ENCODE peak calls at places on chromosomes 1 and 21, in seven cellular contexts. M, I, V, Y, P, R and L are unnamed samples.

GRCh38 chr1:168482106-168482505 is 61.7 kb downstream of the XCL2 start:
- DNase-seq in M (no peak), I (no peak), V (no peak), Y (no peak), P (no peak), R (no peak), L (no peak)

GRCh38 chr1:94325379-94326302 is 88.3 kb upstream of the ARHGAP29 start:
- DNase-seq in M (no peak), I (peak; percentile 59), V (no peak), Y (peak; percentile 99), P (no peak), R (no peak), L (no peak)

GRCh38 chr1:1421907-1422464 is 910 bp upstream of the ANKRD65 start:
- DNase-seq in M (no peak), I (no peak), V (no peak), Y (no peak), P (peak; percentile 54), R (no peak), L (no peak)

GRCh38 chr1:226627050-226627755 is 78.6 kb downstream of the STUM start:
- DNase-seq in M (no peak), I (no peak), V (no peak), Y (no peak), P (no peak), R (no peak), L (no peak)

GRCh38 chr1:77037990-77038389 is 170.7 kb downstream of the ST6GALNAC5 start:
- DNase-seq in M (no peak), I (no peak), V (no peak), Y (no peak), P (no peak), R (no peak), L (no peak)

GRCh38 chr21:14862794-14863720 is 201.7 kb downstream of the NRIP1 start:
- DNase-seq in M (no peak), I (no peak), V (no peak), Y (no peak), P (no peak), R (no peak), L (no peak)

GRCh38 chr21:42624936-42625335 is 28.5 kb upstream of the PDE9A start:
- DNase-seq in M (no peak), I (no peak), V (no peak), Y (no peak), P (no peak), R (no peak), L (no peak)

GRCh38 chr1:28594661-28595411 is 2.8 kb downstream of the RAB42 start:
- DNase-seq in M (no peak), I (no peak), V (no peak), Y (no peak), P (no peak), R (peak; percentile 45), L (no peak)

GRCh38 chr1:205247130-205247921 is 19.6 kb downstream of the TMCC2 start:
- DNase-seq in M (no peak), I (peak; percentile 47), V (no peak), Y (no peak), P (no peak), R (peak; percentile 52), L (no peak)

GRCh38 chr1:245790441-245790840 is 635.7 kb downstream of the KIF26B start:
- DNase-seq in M (no peak), I (no peak), V (no peak), Y (peak; percentile 59), P (no peak), R (no peak), L (no peak)

GRCh38 chr1:30878016-30878415 is 30.5 kb downstream of the SDC3 start:
- DNase-seq in M (no peak), I (no peak), V (no peak), Y (no peak), P (no peak), R (no peak), L (no peak)

GRCh38 chr1:58727363-58727762 is 27.5 kb upstream of the MYSM1 start:
- DNase-seq in M (no peak), I (no peak), V (no peak), Y (peak; percentile 74), P (no peak), R (no peak), L (peak; percentile 37)

GRCh38 chr1:94383966-94384408 is 34.2 kb upstream of the ABCD3 start:
- DNase-seq in M (no peak), I (no peak), V (no peak), Y (no peak), P (no peak), R (no peak), L (no peak)

GRCh38 chr1:151790940-151791651 is 796 bp upstream of the TDRKH start:
- DNase-seq in M (no peak), I (no peak), V (no peak), Y (no peak), P (peak; percentile 81), R (peak; percentile 18), L (no peak)

GRCh38 chr1:36383240-36383639 is 2.5 kb downstream of the STK40 start:
- DNase-seq in M (peak; percentile 73), I (no peak), V (no peak), Y (no peak), P (no peak), R (no peak), L (no peak)

GRCh38 chr1:240312872-240313271 is 221.2 kb downstream of the FMN2 start:
- DNase-seq in M (no peak), I (no peak), V (no peak), Y (peak; percentile 74), P (no peak), R (no peak), L (no peak)

GRCh38 chr1:20376171-20376570 is 85.5 kb downstream of the VWA5B1 start:
- DNase-seq in M (no peak), I (no peak), V (no peak), Y (no peak), P (no peak), R (no peak), L (no peak)

GRCh38 chr1:20373764-20374163 is 83.1 kb downstream of the VWA5B1 start:
- DNase-seq in M (no peak), I (no peak), V (no peak), Y (no peak), P (no peak), R (no peak), L (no peak)

GRCh38 chr1:20377516-20378270 is 87.0 kb downstream of the VWA5B1 start:
- DNase-seq in M (no peak), I (no peak), V (no peak), Y (no peak), P (no peak), R (no peak), L (no peak)

GRCh38 chr1:20376880-20377494 is 86.3 kb downstream of the VWA5B1 start:
- DNase-seq in M (peak; percentile 37), I (peak; percentile 16), V (peak; percentile 17), Y (no peak), P (no peak), R (no peak), L (no peak)

DNA sequence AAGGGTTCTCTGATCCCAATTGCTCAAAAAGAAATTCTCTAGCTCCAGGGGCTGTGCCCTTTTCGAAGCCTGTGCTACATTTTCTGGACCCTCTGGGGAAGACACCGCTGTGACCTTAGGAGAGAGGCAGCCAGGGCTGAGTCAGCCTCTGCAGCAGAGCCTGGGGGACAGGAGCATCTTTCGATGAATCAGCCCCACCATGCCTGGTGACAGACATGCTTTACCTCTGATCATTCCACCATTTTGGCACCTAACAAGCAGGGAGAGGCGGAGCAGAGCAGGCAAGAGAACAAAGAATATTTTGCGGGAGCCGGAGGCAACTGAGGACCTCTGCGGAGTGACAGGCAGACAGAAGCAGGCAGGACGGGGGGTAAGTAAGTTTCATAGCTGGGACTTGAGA is 84.9 kb downstream of the VWA5B1 start:
- DNase-seq in M (no peak), I (no peak), V (no peak), Y (no peak), P (no peak), R (no peak), L (no peak)
- H3K27me3 ChIP-seq in M (peaks cover 93% of the 10 kb centered on the region), I (peaks cover 63% of the 10 kb centered on the region), V (peaks cover 31% of the 10 kb centered on the region), Y (peaks cover 4% of the 10 kb centered on the region), P (no peaks in the 10 kb centered on the region), R (peaks cover 5% of the 10 kb centered on the region), L (no peaks in the 10 kb centered on the region)

GRCh38 chr1:211118407-211119102 is 15.4 kb downstream of the KCNH1 start:
- DNase-seq in M (no peak), I (no peak), V (no peak), Y (peak; percentile 25), P (peak; percentile 10), R (no peak), L (no peak)

GRCh38 chr1:211111351-211111750 is 22.6 kb downstream of the KCNH1 start:
- DNase-seq in M (no peak), I (no peak), V (no peak), Y (no peak), P (peak; percentile 63), R (no peak), L (no peak)

GRCh38 chr1:211114446-211114845 is 19.5 kb downstream of the KCNH1 start:
- DNase-seq in M (no peak), I (no peak), V (no peak), Y (no peak), P (no peak), R (no peak), L (no peak)

DNA sequence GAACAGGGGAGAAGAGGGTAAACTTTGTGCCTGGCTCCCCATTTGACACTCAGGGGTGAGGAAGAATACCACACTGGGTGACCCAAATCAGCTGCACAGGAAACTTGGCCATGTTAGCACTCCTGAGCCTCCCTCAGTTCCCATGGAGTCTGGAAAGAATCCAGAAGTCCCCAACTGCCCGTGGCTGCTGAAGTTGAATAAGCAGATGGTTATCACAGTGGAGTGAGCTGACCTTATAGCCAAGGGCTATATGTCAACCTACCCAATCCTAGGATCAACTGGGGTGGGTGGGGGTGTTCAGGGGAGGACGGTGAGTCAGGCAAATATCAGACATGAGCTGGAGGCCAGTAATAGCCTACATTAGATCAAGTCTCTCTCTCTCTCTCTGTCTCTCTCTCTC is 20.4 kb downstream of the KCNH1 start:
- DNase-seq in M (no peak), I (no peak), V (no peak), Y (no peak), P (no peak), R (no peak), L (no peak)
- H3K27me3 ChIP-seq in M (peaks cover 28% of the 10 kb centered on the region), I (peaks cover 21% of the 10 kb centered on the region), V (no peaks in the 10 kb centered on the region), Y (no peaks in the 10 kb centered on the region), P (no peaks in the 10 kb centered on the region), R (peaks cover 7% of the 10 kb centered on the region), L (no peaks in the 10 kb centered on the region)

GRCh38 chr1:41389009-41389408 is 27.8 kb downstream of the FOXO6 start:
- DNase-seq in M (no peak), I (no peak), V (no peak), Y (no peak), P (no peak), R (no peak), L (no peak)
- H3K27me3 ChIP-seq in M (peaks cover 19% of the 10 kb centered on the region), I (no peaks in the 10 kb centered on the region), V (no peaks in the 10 kb centered on the region), Y (peaks cover 47% of the 10 kb centered on the region), P (no peaks in the 10 kb centered on the region), R (peaks cover 7% of the 10 kb centered on the region), L (no peaks in the 10 kb centered on the region)

GRCh38 chr1:46492871-46493270 is 3.2 kb downstream of the DMBX1 start:
- DNase-seq in M (no peak), I (no peak), V (no peak), Y (no peak), P (no peak), R (peak; percentile 6), L (no peak)

GRCh38 chr1:46493316-46494032 is 3.8 kb downstream of the DMBX1 start:
- DNase-seq in M (no peak), I (no peak), V (no peak), Y (no peak), P (peak; percentile 62), R (no peak), L (no peak)

GRCh38 chr1:46496505-46496904 is 6.9 kb downstream of the DMBX1 start:
- DNase-seq in M (no peak), I (no peak), V (no peak), Y (no peak), P (no peak), R (no peak), L (no peak)

GRCh38 chr1:46495778-46496177 is 6.1 kb downstream of the DMBX1 start:
- DNase-seq in M (no peak), I (no peak), V (no peak), Y (no peak), P (no peak), R (no peak), L (no peak)

GRCh38 chr1:46494910-46495309 is 5.3 kb downstream of the DMBX1 start:
- DNase-seq in M (no peak), I (no peak), V (no peak), Y (no peak), P (no peak), R (no peak), L (no peak)
- H3K27me3 ChIP-seq in M (peaks cover 72% of the 10 kb centered on the region), I (peaks cover 75% of the 10 kb centered on the region), V (peaks cover 63% of the 10 kb centered on the region), Y (peaks cover 60% of the 10 kb centered on the region), P (peaks cover 10% of the 10 kb centered on the region), R (peaks cover 54% of the 10 kb centered on the region), L (peaks cover 28% of the 10 kb centered on the region)